ENCODE peak calls at places on chromosome 7, in four cellular contexts. Y is nephron progenitor cell; C is stimulated activated CD8-positive, alpha-beta memory T cell treated with anti-CD3 and anti-CD28 coated beads, Interleukin-15, amount 100 ng/mL, for 24 hours; P is transverse colon. I is an unnamed sample.

GRCh38 chr7:70340236-70340635 is 742.0 kb downstream of the AUTS2 start:
- DNase-seq in Y (no peak), C (no peak), P (no peak), I (no peak)

GRCh38 chr7:157278791-157279678 is 57.8 kb upstream of the DNAJB6 start:
- DNase-seq in Y (no peak), C (no peak), P (peak), I (peak)

GRCh38 chr7:157788573-157788972 is 451.8 kb downstream of the DNAJB6 start:
- DNase-seq in Y (no peak), C (no peak), P (no peak), I (no peak)

GRCh38 chr7:140182917-140183316 is 6.1 kb upstream of the KDM7A start:
- DNase-seq in Y (no peak), C (no peak), P (no peak), I (no peak)

GRCh38 chr7:129094501-129094900 is 39.6 kb upstream of the TNPO3 start:
- DNase-seq in P (no peak), C (no peak), Y (no peak), I (no peak)

GRCh38 chr7:1027285-1028043 is 16.9 kb upstream of the GPR146 start:
- DNase-seq in Y (peak), P (no peak), C (no peak), I (peak)

GRCh38 chr7:150397376-150398107 is 18.4 kb downstream of the ZNF775 start:
- DNase-seq in C (no peak), P (no peak), Y (no peak), I (no peak)

GRCh38 chr7:121909721-121910359 is 36.9 kb downstream of the PTPRZ1 start:
- DNase-seq in P (no peak), C (no peak), Y (no peak), I (no peak)

GRCh38 chr7:131057015-131057518 is 270.6 kb upstream of the MKLN1 start:
- DNase-seq in Y (no peak), P (no peak), C (no peak), I (peak)

GRCh38 chr7:152590481-152590880 is 85.5 kb downstream of the XRCC2 start:
- DNase-seq in Y (no peak), P (no peak), C (no peak), I (no peak)

GRCh38 chr7:141369422-141369821 is 181.8 kb upstream of the AGK start:
- DNase-seq in C (no peak), Y (no peak), P (no peak), I (no peak)

GRCh38 chr7:148116954-148117353 is 473.6 kb upstream of the C7orf33 start:
- DNase-seq in C (no peak), Y (no peak), P (no peak), I (peak)

GRCh38 chr7:72919256-72919775 is 5.6 kb upstream of the POM121 start:
- DNase-seq in Y (no peak), C (no peak), P (no peak), I (no peak)

GRCh38 chr7:53771701-53772100 is 736.3 kb downstream of the POM121L12 start:
- DNase-seq in C (no peak), Y (no peak), P (no peak), I (no peak)

GRCh38 chr7:41346878-41347277 is 356.0 kb downstream of the INHBA start:
- DNase-seq in P (no peak), Y (no peak), C (no peak), I (no peak)

GRCh38 chr7:111256391-111256790 is 165.5 kb downstream of the LRRN3 start:
- DNase-seq in Y (no peak), C (no peak), P (no peak), I (no peak)

GRCh38 chr7:98826811-98827231 is 43.0 kb downstream of the TMEM130 start:
- DNase-seq in P (no peak), Y (no peak), C (no peak), I (no peak)

GRCh38 chr7:105830405-105831218 is 45.8 kb downstream of the ATXN7L1 start:
- DNase-seq in P (no peak), Y (no peak), C (no peak), I (peak)

GRCh38 chr7:102991540-102992214 is 78.9 kb downstream of the LRRC17 start:
- DNase-seq in Y (no peak), C (no peak), P (peak), I (no peak)

GRCh38 chr7:27192546-27193334 is 7.2 kb downstream of the HOXA13 start:
- DNase-seq in P (peak), Y (peak), C (no peak), I (peak)